ENCODE peak calls at places on chromosomes 1 and 21, in six cellular contexts. One of them, this sample, is unnamed. For H3K9me3 and H3K4me1, the result is how much of the 10 kb centered on the place peaks cover.

GRCh38 chr1:242239394-242239793 is 240.5 kb upstream of the MAP1LC3C start:
- DNase-seq in adrenal gland: no peak
- DNase-seq in Caco-2: no peak
- DNase-seq in right atrium auricular region: no peak
- DNase-seq in cardiac muscle cell: no peak
- DNase-seq in lung: no peak
- DNase-seq in this sample: no peak

GRCh38 chr1:203765029-203765837 is at the start of gene LAX1:
- DNase-seq in Caco-2: no peak
- DNase-seq in cardiac muscle cell: no peak
- DNase-seq in lung: no peak
- DNase-seq in adrenal gland: no peak
- DNase-seq in right atrium auricular region: no peak
- DNase-seq in this sample: no peak

GRCh38 chr1:55215194-55216021 is at the start of gene USP24:
- DNase-seq in lung: peak
- DNase-seq in cardiac muscle cell: peak
- DNase-seq in right atrium auricular region: peak
- DNase-seq in Caco-2: peak
- DNase-seq in adrenal gland: peak
- DNase-seq in this sample: peak

GRCh38 chr1:29355375-29355774 is 119.1 kb downstream of the PTPRU start:
- DNase-seq in Caco-2: no peak
- DNase-seq in right atrium auricular region: no peak
- DNase-seq in lung: no peak
- DNase-seq in adrenal gland: no peak
- DNase-seq in cardiac muscle cell: no peak
- DNase-seq in this sample: no peak

GRCh38 chr1:214229736-214230135 is 51.2 kb upstream of the SMYD2 start:
- DNase-seq in adrenal gland: no peak
- DNase-seq in Caco-2: no peak
- DNase-seq in right atrium auricular region: no peak
- DNase-seq in lung: no peak
- DNase-seq in cardiac muscle cell: no peak
- DNase-seq in this sample: no peak

GRCh38 chr1:13681921-13682320 is 18.1 kb upstream of the PRDM2 start:
- DNase-seq in lung: no peak
- DNase-seq in cardiac muscle cell: no peak
- DNase-seq in Caco-2: no peak
- DNase-seq in right atrium auricular region: no peak
- DNase-seq in adrenal gland: no peak
- DNase-seq in this sample: no peak

GRCh38 chr1:8031176-8031785 is 5.2 kb upstream of the ERRFI1 start:
- DNase-seq in lung: no peak
- DNase-seq in right atrium auricular region: no peak
- DNase-seq in adrenal gland: no peak
- DNase-seq in Caco-2: peak
- DNase-seq in cardiac muscle cell: peak
- DNase-seq in this sample: no peak

GRCh38 chr21:34930971-34931370 is 118.1 kb downstream of the RUNX1 start:
- DNase-seq in lung: no peak
- DNase-seq in right atrium auricular region: no peak
- DNase-seq in adrenal gland: no peak
- DNase-seq in cardiac muscle cell: no peak
- DNase-seq in Caco-2: no peak
- DNase-seq in this sample: no peak

GRCh38 chr1:6450005-6450450 is 15.9 kb downstream of the TNFRSF25 start:
- DNase-seq in lung: no peak
- DNase-seq in right atrium auricular region: no peak
- DNase-seq in Caco-2: no peak
- DNase-seq in adrenal gland: no peak
- DNase-seq in cardiac muscle cell: no peak
- DNase-seq in this sample: no peak

GRCh38 chr1:63773815-63774616 is at the start of gene ROR1:
- DNase-seq in cardiac muscle cell: peak
- DNase-seq in right atrium auricular region: peak
- DNase-seq in lung: peak
- DNase-seq in Caco-2: peak
- DNase-seq in adrenal gland: peak
- DNase-seq in this sample: peak

GRCh38 chr1:183262628-183263220 is 76.7 kb downstream of the LAMC2 start:
- DNase-seq in Caco-2: no peak
- DNase-seq in cardiac muscle cell: no peak
- DNase-seq in right atrium auricular region: no peak
- DNase-seq in adrenal gland: no peak
- DNase-seq in lung: no peak
- DNase-seq in this sample: no peak

GRCh38 chr21:20443558-20444155 is 554.6 kb upstream of the NCAM2 start:
- DNase-seq in Caco-2: peak
- DNase-seq in adrenal gland: no peak
- DNase-seq in lung: no peak
- DNase-seq in cardiac muscle cell: no peak
- DNase-seq in right atrium auricular region: no peak
- DNase-seq in this sample: no peak

GRCh38 chr1:25117233-25117823 is 115.0 kb downstream of the SYF2 start:
- DNase-seq in cardiac muscle cell: no peak
- DNase-seq in adrenal gland: no peak
- DNase-seq in right atrium auricular region: no peak
- DNase-seq in lung: no peak
- DNase-seq in Caco-2: peak
- DNase-seq in this sample: no peak

GRCh38 chr1:22296701-22297591 is 154.0 kb upstream of the WNT4 start:
- DNase-seq in adrenal gland: peak
- DNase-seq in lung: no peak
- DNase-seq in Caco-2: no peak
- DNase-seq in right atrium auricular region: no peak
- DNase-seq in cardiac muscle cell: no peak
- DNase-seq in this sample: no peak

GRCh38 chr1:152043870-152044269 is 7.1 kb upstream of the S100A11 start:
- DNase-seq in cardiac muscle cell: no peak
- DNase-seq in lung: no peak
- DNase-seq in Caco-2: no peak
- DNase-seq in right atrium auricular region: no peak
- DNase-seq in adrenal gland: no peak
- DNase-seq in this sample: no peak

GRCh38 chr1:1627842-1628655 is 3.9 kb upstream of the MMP23B start:
- DNase-seq in right atrium auricular region: no peak
- DNase-seq in cardiac muscle cell: no peak
- DNase-seq in lung: no peak
- DNase-seq in adrenal gland: no peak
- DNase-seq in Caco-2: no peak
- DNase-seq in this sample: peak

GRCh38 chr1:155513300-155513926 is 49.2 kb downstream of the ASH1L start:
- DNase-seq in Caco-2: no peak
- DNase-seq in lung: no peak
- DNase-seq in adrenal gland: peak
- DNase-seq in right atrium auricular region: no peak
- DNase-seq in cardiac muscle cell: peak
- DNase-seq in this sample: no peak

GRCh38 chr1:228246216-228246900 is 38.5 kb downstream of the OBSCN start:
- DNase-seq in adrenal gland: no peak
- DNase-seq in lung: no peak
- DNase-seq in cardiac muscle cell: no peak
- DNase-seq in right atrium auricular region: no peak
- DNase-seq in Caco-2: no peak
- DNase-seq in this sample: no peak
- H3K9me3 ChIP-seq in adrenal gland: under half
- H3K9me3 ChIP-seq in lung: under half
- H3K9me3 ChIP-seq in cardiac muscle cell: under half
- H3K9me3 ChIP-seq in right atrium auricular region: under half
- H3K9me3 ChIP-seq in Caco-2: under half
- H3K9me3 ChIP-seq in this sample: under half

GRCh38 chr21:36070999-36071398 is 1.2 kb downstream of the CBR1 start:
- DNase-seq in cardiac muscle cell: no peak
- DNase-seq in Caco-2: no peak
- DNase-seq in lung: no peak
- DNase-seq in right atrium auricular region: no peak
- DNase-seq in adrenal gland: no peak
- DNase-seq in this sample: no peak

GRCh38 chr21:36072453-36073167 is 2.8 kb downstream of the CBR1 start:
- DNase-seq in Caco-2: no peak
- DNase-seq in cardiac muscle cell: no peak
- DNase-seq in lung: no peak
- DNase-seq in adrenal gland: no peak
- DNase-seq in right atrium auricular region: no peak
- DNase-seq in this sample: no peak

GRCh38 chr21:36075171-36075570 is 5.3 kb downstream of the CBR1 start:
- DNase-seq in right atrium auricular region: no peak
- DNase-seq in adrenal gland: no peak
- DNase-seq in lung: no peak
- DNase-seq in cardiac muscle cell: no peak
- DNase-seq in Caco-2: no peak
- DNase-seq in this sample: no peak

GRCh38 chr21:36075953-36076352 is 6.1 kb downstream of the CBR1 start:
- DNase-seq in cardiac muscle cell: no peak
- DNase-seq in adrenal gland: no peak
- DNase-seq in lung: no peak
- DNase-seq in right atrium auricular region: no peak
- DNase-seq in Caco-2: no peak
- DNase-seq in this sample: no peak

DNA sequence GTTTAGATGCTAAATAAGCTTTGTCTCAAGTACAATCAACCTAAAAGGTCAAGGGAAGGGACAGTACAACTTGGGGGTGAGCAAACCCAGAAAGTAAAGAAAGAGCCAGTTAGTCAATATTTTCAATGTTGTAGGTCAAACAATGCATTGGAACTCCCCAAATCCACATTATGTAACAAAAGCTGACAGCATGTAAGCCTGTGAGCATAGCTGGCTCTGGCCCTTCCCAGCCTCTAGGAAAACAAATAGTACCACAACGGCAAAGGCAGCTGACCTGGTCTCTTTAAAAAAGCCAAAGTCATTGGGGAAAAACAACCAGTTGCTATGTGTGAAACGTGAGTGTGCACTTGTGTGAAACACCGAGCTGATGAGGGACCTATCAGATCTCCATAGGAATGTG is 3.4 kb downstream of the CBR1 start:
- DNase-seq in cardiac muscle cell: no peak
- DNase-seq in adrenal gland: no peak
- DNase-seq in right atrium auricular region: no peak
- DNase-seq in lung: no peak
- DNase-seq in Caco-2: no peak
- DNase-seq in this sample: no peak
- H3K4me1 ChIP-seq in cardiac muscle cell: under half
- H3K4me1 ChIP-seq in adrenal gland: under half
- H3K4me1 ChIP-seq in right atrium auricular region: under half
- H3K4me1 ChIP-seq in lung: under half
- H3K4me1 ChIP-seq in Caco-2: under half
- H3K4me1 ChIP-seq in this sample: under half

GRCh38 chr1:230277201-230277771 is 148.8 kb downstream of the PGBD5 start:
- DNase-seq in cardiac muscle cell: no peak
- DNase-seq in adrenal gland: peak
- DNase-seq in lung: no peak
- DNase-seq in Caco-2: no peak
- DNase-seq in right atrium auricular region: no peak
- DNase-seq in this sample: no peak
- H3K4me3 ChIP-seq in cardiac muscle cell: no peak
- H3K4me3 ChIP-seq in adrenal gland: no peak
- H3K4me3 ChIP-seq in lung: no peak
- H3K4me3 ChIP-seq in Caco-2: no peak
- H3K4me3 ChIP-seq in right atrium auricular region: no peak
- H3K4me3 ChIP-seq in this sample: no peak

GRCh38 chr21:28127390-28127789 is 865.3 kb downstream of the LTN1 start:
- DNase-seq in adrenal gland: no peak
- DNase-seq in Caco-2: no peak
- DNase-seq in right atrium auricular region: no peak
- DNase-seq in cardiac muscle cell: no peak
- DNase-seq in lung: no peak
- DNase-seq in this sample: no peak
- H3K9me3 ChIP-seq in adrenal gland: under half
- H3K9me3 ChIP-seq in Caco-2: under half
- H3K9me3 ChIP-seq in right atrium auricular region: under half
- H3K9me3 ChIP-seq in cardiac muscle cell: under half
- H3K9me3 ChIP-seq in lung: under half
- H3K9me3 ChIP-seq in this sample: under half

DNA sequence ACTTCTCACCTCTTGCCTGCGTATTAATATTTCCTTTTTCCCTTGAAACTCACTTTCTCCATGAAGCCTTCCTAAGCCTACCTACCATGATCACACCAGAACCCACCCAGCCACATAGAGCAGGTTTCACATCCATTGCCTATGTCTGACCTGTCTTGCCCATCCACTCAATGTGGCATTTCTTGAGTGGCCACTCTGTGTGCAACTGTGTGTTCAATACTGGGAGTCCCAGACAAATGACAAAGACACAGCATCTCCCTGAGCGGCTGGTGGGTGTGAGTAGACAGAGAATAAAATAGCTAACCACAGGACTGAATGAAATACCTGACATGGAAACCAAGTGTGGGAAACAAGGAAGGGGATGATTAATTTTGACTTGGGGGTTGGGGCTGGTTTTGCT is 3.1 kb downstream of the PTGFRN start:
- DNase-seq in right atrium auricular region: no peak
- DNase-seq in lung: no peak
- DNase-seq in adrenal gland: no peak
- DNase-seq in cardiac muscle cell: no peak
- DNase-seq in Caco-2: no peak
- DNase-seq in this sample: no peak
- H3K4me1 ChIP-seq in right atrium auricular region: under half
- H3K4me1 ChIP-seq in lung: under half
- H3K4me1 ChIP-seq in adrenal gland: half or more
- H3K4me1 ChIP-seq in cardiac muscle cell: under half
- H3K4me1 ChIP-seq in Caco-2: under half
- H3K4me1 ChIP-seq in this sample: under half

This sample was measured in mucosa of descending colon.